ENCODE peak calls at places on chromosomes 2 and 18, in ten cellular contexts. C is suprapubic skin, J is GM23338, H is tibial nerve, E is PC-9, V is lower leg skin, Q is adrenal gland, B is brain microvascular endothelial cell, T is esophagus squamous epithelium, K is epithelial cell of esophagus. U is an unnamed sample.

GRCh38 chr18:80241919-80242777 is 5.2 kb downstream of the PARD6G start:
- DNase-seq in C (no peak), J (no peak), H (no peak), E (no peak), V (peak), Q (no peak), B (no peak), T (no peak), K (peak), U (no peak)

GRCh38 chr2:33022989-33023731 is 76.4 kb downstream of the LTBP1 start:
- DNase-seq in C (no peak), J (no peak), H (no peak), E (no peak), V (no peak), Q (no peak), B (peak), T (no peak), K (peak), U (no peak)

GRCh38 chr18:67590571-67591141 is 74.1 kb upstream of the DSEL start:
- DNase-seq in C (no peak), J (peak), H (no peak), E (no peak), V (no peak), Q (no peak), B (peak), T (no peak), K (peak), U (no peak)

GRCh38 chr2:180872256-180872655 is 108.1 kb upstream of the UBE2E3 start:
- DNase-seq in C (no peak), J (no peak), H (no peak), E (no peak), V (no peak), Q (no peak), B (peak), T (no peak), K (no peak), U (no peak)

GRCh38 chr2:54208364-54209240 is 47.4 kb downstream of the TSPYL6 start:
- DNase-seq in C (no peak), J (no peak), H (no peak), E (no peak), V (no peak), Q (no peak), B (no peak), T (no peak), K (no peak), U (no peak)

GRCh38 chr2:197107291-197108269 is 181.1 kb upstream of the PGAP1 start:
- DNase-seq in C (peak), J (peak), H (peak), E (peak), V (no peak), Q (peak), B (peak), T (no peak), K (no peak), U (no peak)

GRCh38 chr2:45888167-45888566 is 236.7 kb downstream of the PRKCE start:
- DNase-seq in C (no peak), J (no peak), H (no peak), E (no peak), V (no peak), Q (no peak), B (no peak), T (no peak), K (peak), U (no peak)

GRCh38 chr18:32328379-32328778 is 138.5 kb downstream of the MEP1B start:
- DNase-seq in C (no peak), J (no peak), H (no peak), E (no peak), V (no peak), Q (no peak), B (peak), T (no peak), K (peak), U (no peak)

GRCh38 chr2:241659150-241659739 is 21.8 kb downstream of the ATG4B start:
- DNase-seq in C (no peak), J (peak), H (peak), E (peak), V (no peak), Q (peak), B (peak), T (no peak), K (peak), U (no peak)

GRCh38 chr2:43387092-43388062 is 161.0 kb upstream of the ZFP36L2 start:
- DNase-seq in C (no peak), J (no peak), H (no peak), E (no peak), V (no peak), Q (no peak), B (peak), T (no peak), K (peak), U (no peak)

GRCh38 chr2:110115291-110116032 is at the start of gene MALL:
- DNase-seq in C (peak), J (peak), H (no peak), E (peak), V (peak), Q (no peak), B (no peak), T (no peak), K (peak), U (no peak)

GRCh38 chr2:202104286-202104870 is 31.3 kb downstream of the KIAA2012 start:
- DNase-seq in C (no peak), J (peak), H (no peak), E (peak), V (no peak), Q (peak), B (peak), T (no peak), K (peak), U (no peak)

GRCh38 chr2:234165421-234165820 is 114.9 kb downstream of the SPP2 start:
- DNase-seq in C (no peak), J (no peak), H (no peak), E (peak), V (no peak), Q (no peak), B (peak), T (no peak), K (peak), U (no peak)

GRCh38 chr18:45284174-45284573 is 331.1 kb upstream of the SLC14A2 start:
- DNase-seq in C (no peak), J (peak), H (no peak), E (no peak), V (no peak), Q (no peak), B (no peak), T (no peak), K (no peak), U (no peak)

GRCh38 chr2:98608962-98609604 is 694 bp downstream of the UNC50 start:
- DNase-seq in C (no peak), J (peak), H (no peak), E (peak), V (no peak), Q (no peak), B (peak), T (no peak), K (peak), U (no peak)

GRCh38 chr18:50297621-50298442 is 10.3 kb upstream of the CXXC1 start:
- DNase-seq in C (peak), J (peak), H (peak), E (peak), V (peak), Q (peak), B (peak), T (peak), K (peak), U (no peak)

GRCh38 chr18:12433829-12434540 is 26.3 kb downstream of the PRELID3A start:
- DNase-seq in C (peak), J (no peak), H (no peak), E (no peak), V (no peak), Q (no peak), B (no peak), T (no peak), K (no peak), U (no peak)

GRCh38 chr2:31371691-31372090 is 42.9 kb downstream of the XDH start:
- DNase-seq in C (no peak), J (no peak), H (no peak), E (no peak), V (no peak), Q (no peak), B (no peak), T (no peak), K (no peak), U (no peak)

GRCh38 chr2:46413111-46413510 is 66.3 kb upstream of the TMEM247 start:
- DNase-seq in C (no peak), J (no peak), H (no peak), E (no peak), V (no peak), Q (no peak), B (no peak), T (no peak), K (peak), U (no peak)

GRCh38 chr2:219571311-219572236 is at the start of gene OBSL1:
- DNase-seq in C (no peak), J (peak), H (no peak), E (peak), V (peak), Q (peak), B (peak), T (no peak), K (peak), U (peak)

GRCh38 chr2:240933048-240933965 is 27.2 kb downstream of the CROCC2 start:
- DNase-seq in C (peak), J (no peak), H (peak), E (no peak), V (peak), Q (peak), B (no peak), T (no peak), K (no peak), U (peak)

GRCh38 chr2:127658641-127659407 is 12.9 kb downstream of the GPR17 start:
- DNase-seq in C (peak), J (no peak), H (no peak), E (no peak), V (no peak), Q (no peak), B (no peak), T (no peak), K (no peak), U (no peak)

GRCh38 chr2:224453892-224454291 is 52.0 kb upstream of the FAM124B start:
- DNase-seq in C (no peak), J (no peak), H (no peak), E (no peak), V (no peak), Q (no peak), B (no peak), T (no peak), K (no peak), U (no peak)

GRCh38 chr18:79396431-79397287 is 929 bp downstream of the NFATC1 start:
- DNase-seq in C (peak), J (no peak), H (no peak), E (no peak), V (no peak), Q (no peak), B (no peak), T (no peak), K (peak), U (peak)

GRCh38 chr2:152369176-152369860 is 34.3 kb downstream of the FMNL2 start:
- DNase-seq in C (no peak), J (no peak), H (no peak), E (no peak), V (no peak), Q (no peak), B (peak), T (no peak), K (peak), U (no peak)

GRCh38 chr2:23639406-23639982 is 254.5 kb downstream of the KLHL29 start:
- DNase-seq in C (no peak), J (peak), H (no peak), E (no peak), V (no peak), Q (no peak), B (no peak), T (no peak), K (no peak), U (no peak)

GRCh38 chr2:179020156-179020750 is 29.7 kb downstream of the CCDC141 start:
- DNase-seq in C (no peak), J (peak), H (no peak), E (peak), V (no peak), Q (peak), B (no peak), T (no peak), K (peak), U (no peak)

GRCh38 chr2:225041871-225042799 is at the start of gene DOCK10:
- DNase-seq in C (no peak), J (peak), H (no peak), E (peak), V (no peak), Q (peak), B (peak), T (no peak), K (peak), U (no peak)

GRCh38 chr2:201831469-201831868 is 25.1 kb downstream of the CDK15 start:
- DNase-seq in C (no peak), J (no peak), H (no peak), E (no peak), V (no peak), Q (no peak), B (peak), T (no peak), K (peak), U (no peak)

DNA sequence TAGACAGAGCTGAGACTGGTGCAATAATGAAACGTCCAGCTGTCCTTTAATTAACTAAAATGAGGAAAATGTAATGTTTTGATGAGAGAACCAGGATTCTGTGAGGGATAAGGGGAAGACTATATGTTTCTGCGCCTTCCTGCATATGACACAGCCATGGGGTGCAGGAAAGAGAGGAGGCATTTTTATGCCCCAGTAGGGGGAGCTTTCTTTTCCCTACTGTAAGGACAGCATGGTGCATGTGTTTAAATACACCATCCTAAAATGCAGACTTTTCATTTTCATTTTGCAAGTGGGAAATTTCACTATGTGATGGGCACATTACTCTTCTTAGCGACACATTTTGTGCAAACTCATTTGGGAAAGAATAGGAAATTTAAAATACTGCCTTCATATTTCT is 446.1 kb downstream of the ARHGAP15 start:
- DNase-seq in C (no peak), J (peak), H (no peak), E (no peak), V (no peak), Q (no peak), B (no peak), T (no peak), K (peak), U (no peak)
- TF ChIP-seq CTCF in C (no peak), J (peak), H (no peak), E (no peak), V (no peak), Q (peak), B (peak), T (no peak), K (peak), U (peak)

GRCh38 chr18:13447621-13448020 is 229.1 kb downstream of the LDLRAD4 start:
- DNase-seq in C (peak), J (peak), H (no peak), E (no peak), V (peak), Q (peak), B (peak), T (no peak), K (no peak), U (no peak)

GRCh38 chr18:13448028-13448795 is 229.7 kb downstream of the LDLRAD4 start:
- DNase-seq in C (no peak), J (no peak), H (no peak), E (no peak), V (peak), Q (no peak), B (no peak), T (no peak), K (no peak), U (no peak)

GRCh38 chr18:13451208-13451530 is 232.6 kb downstream of the LDLRAD4 start:
- DNase-seq in C (peak), J (no peak), H (no peak), E (no peak), V (peak), Q (no peak), B (no peak), T (no peak), K (no peak), U (no peak)

GRCh38 chr18:13450289-13451207 is 232.0 kb downstream of the LDLRAD4 start:
- DNase-seq in C (peak), J (no peak), H (no peak), E (no peak), V (peak), Q (no peak), B (no peak), T (no peak), K (no peak), U (no peak)

DNA sequence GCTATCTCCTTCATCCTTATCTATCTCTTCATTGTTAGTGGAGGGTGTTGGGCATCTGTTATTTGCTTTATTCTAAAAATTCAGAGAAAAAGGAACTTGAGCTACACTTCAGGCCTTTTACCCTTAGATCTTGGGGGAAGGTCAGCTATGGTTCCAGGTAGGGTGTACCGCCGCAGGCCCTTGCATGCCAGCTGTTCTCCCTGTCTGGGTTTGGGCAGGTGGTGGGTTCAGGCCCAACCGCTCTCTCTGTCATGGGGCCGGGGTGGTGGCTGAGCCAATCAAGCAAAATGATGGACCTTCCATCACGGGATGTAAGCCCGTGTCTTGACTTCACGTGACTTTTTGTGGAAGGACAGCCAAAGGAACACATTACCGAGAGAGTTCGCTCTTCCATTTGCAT is 231.1 kb downstream of the LDLRAD4 start:
- DNase-seq in C (peak), J (no peak), H (no peak), E (no peak), V (peak), Q (no peak), B (no peak), T (no peak), K (no peak), U (no peak)
- TF ChIP-seq CTCF in C (no peak), J (no peak), H (no peak), E (no peak), V (no peak), Q (no peak), B (no peak), T (no peak), K (no peak), U (no peak)

GRCh38 chr2:9703085-9703641 is 72.4 kb upstream of the YWHAQ start:
- DNase-seq in C (peak), J (no peak), H (peak), E (peak), V (peak), Q (no peak), B (peak), T (no peak), K (peak), U (peak)
- TF ChIP-seq CTCF in C (no peak), J (no peak), H (no peak), E (no peak), V (no peak), Q (no peak), B (no peak), T (no peak), K (no peak), U (peak)

GRCh38 chr18:63511285-63511684 is 30.9 kb upstream of the SERPINB12 start:
- DNase-seq in C (no peak), J (peak), H (no peak), E (peak), V (no peak), Q (peak), B (peak), T (no peak), K (peak), U (no peak)

GRCh38 chr18:63508634-63509033 is 31.9 kb downstream of the SERPINB5 start:
- DNase-seq in C (no peak), J (no peak), H (no peak), E (peak), V (no peak), Q (no peak), B (no peak), T (no peak), K (peak), U (no peak)

GRCh38 chr18:63506336-63506646 is 29.5 kb downstream of the SERPINB5 start:
- DNase-seq in C (no peak), J (no peak), H (no peak), E (no peak), V (no peak), Q (no peak), B (no peak), T (no peak), K (no peak), U (no peak)

GRCh38 chr18:63505566-63506335 is 29.0 kb downstream of the SERPINB5 start:
- DNase-seq in C (no peak), J (peak), H (no peak), E (peak), V (no peak), Q (no peak), B (peak), T (no peak), K (peak), U (no peak)
- TF ChIP-seq CTCF in C (peak), J (peak), H (peak), E (peak), V (no peak), Q (peak), B (peak), T (peak), K (peak), U (peak)

DNA sequence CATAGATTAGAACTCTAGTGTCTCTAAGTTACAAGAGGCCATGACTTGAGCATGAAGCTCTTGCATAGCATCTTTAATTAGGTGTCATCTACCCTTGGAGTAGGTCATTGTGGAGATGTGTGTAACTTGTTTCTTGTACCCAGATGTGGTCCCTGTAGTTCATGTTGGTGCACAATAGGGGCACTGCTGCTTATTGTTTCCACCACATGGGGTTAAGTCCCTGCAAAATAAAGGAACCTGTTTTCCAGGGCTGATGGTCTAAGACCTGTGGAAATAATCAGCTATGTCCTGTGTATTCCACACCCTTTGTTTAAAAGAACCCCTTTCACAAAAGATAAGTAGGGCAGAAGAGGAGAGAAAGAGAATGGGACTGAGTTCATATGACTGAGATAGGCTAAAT is 28.6 kb downstream of the ASXL3 start:
- DNase-seq in C (no peak), J (peak), H (no peak), E (no peak), V (no peak), Q (no peak), B (no peak), T (no peak), K (no peak), U (no peak)
- TF ChIP-seq CTCF in C (no peak), J (peak), H (no peak), E (no peak), V (no peak), Q (no peak), B (peak), T (no peak), K (peak), U (no peak)